ENCODE peak calls at places on chromosomes 1 and 21, in ten cellular contexts. C, I, S, B, J, K, W, L, R and E are unnamed samples.

GRCh38 chr1:6657138-6657537 is 32.5 kb downstream of the THAP3 start:
- DNase-seq in W (no peak), S (no peak), C (no peak), I (no peak), J (no peak), R (no peak), L (no peak), B (no peak), K (no peak), E (no peak)

GRCh38 chr1:185559151-185559550 is 175.0 kb upstream of the HMCN1 start:
- DNase-seq in L (no peak), R (no peak), I (no peak), W (no peak), K (no peak), S (no peak), C (no peak), J (no peak), B (no peak), E (no peak)

GRCh38 chr1:112346802-112347350 is 49.1 kb upstream of the CTTNBP2NL start:
- DNase-seq in W (no peak), B (no peak), J (no peak), K (no peak), L (no peak), R (no peak), I (no peak), S (no peak), C (no peak), E (peak)

GRCh38 chr1:106266786-106267185 is 789.7 kb upstream of the PRMT6 start:
- DNase-seq in I (no peak), R (no peak), K (no peak), S (no peak), W (no peak), C (no peak), J (no peak), B (no peak), L (no peak), E (no peak)

GRCh38 chr21:37373539-37373938 is 7.0 kb downstream of the DYRK1A start:
- DNase-seq in K (no peak), C (no peak), R (no peak), L (no peak), W (no peak), B (no peak), J (peak), I (peak), S (no peak), E (no peak)

GRCh38 chr1:81550753-81551152 is 250.0 kb upstream of the ADGRL2 start:
- DNase-seq in I (no peak), K (peak), C (no peak), S (peak), J (no peak), B (no peak), L (no peak), W (no peak), R (no peak), E (no peak)

GRCh38 chr1:55524013-55524412 is 308.8 kb upstream of the USP24 start:
- DNase-seq in C (no peak), L (no peak), R (no peak), W (no peak), B (no peak), S (no peak), I (no peak), J (no peak), K (no peak), E (no peak)

GRCh38 chr1:152640351-152640750 is 17.4 kb upstream of the LCE3A start:
- DNase-seq in L (no peak), I (no peak), C (no peak), K (no peak), B (no peak), S (no peak), W (no peak), J (no peak), R (no peak), E (no peak)

GRCh38 chr1:214660900-214661299 is 57.9 kb downstream of the CENPF start:
- DNase-seq in I (no peak), B (no peak), W (peak), L (no peak), C (no peak), S (no peak), K (no peak), R (peak), J (peak), E (no peak)

GRCh38 chr1:101238041-101238515 is 1.3 kb downstream of the S1PR1 start:
- DNase-seq in K (no peak), C (no peak), I (no peak), R (no peak), L (no peak), J (no peak), S (no peak), W (peak), B (no peak), E (peak)

GRCh38 chr1:169106921-169107672 is 607 bp downstream of the ATP1B1 start:
- DNase-seq in C (no peak), I (peak), W (peak), R (no peak), J (peak), L (no peak), B (no peak), K (no peak), S (peak), E (peak)

GRCh38 chr1:20185834-20186782 is at the start of the genes PLA2G2C and UBXN10:
- DNase-seq in C (no peak), W (peak), J (no peak), K (no peak), I (peak), R (peak), L (no peak), B (no peak), S (peak), E (peak)

GRCh38 chr21:36422279-36423098 is 37.3 kb downstream of the CHAF1B start:
- DNase-seq in W (peak), B (peak), J (peak), C (no peak), L (no peak), R (no peak), K (peak), I (peak), S (peak), E (no peak)

GRCh38 chr21:28602581-28602980 is 390.1 kb downstream of the LTN1 start:
- DNase-seq in J (no peak), I (peak), L (no peak), B (no peak), C (no peak), R (no peak), S (no peak), K (no peak), W (no peak), E (no peak)

GRCh38 chr1:71572038-71572437 is 491.2 kb upstream of the ZRANB2 start:
- DNase-seq in C (no peak), I (peak), K (no peak), R (no peak), B (no peak), J (no peak), W (no peak), L (peak), S (no peak), E (no peak)

GRCh38 chr1:85822696-85823095 is 114.5 kb upstream of the ZNHIT6 start:
- DNase-seq in I (peak), R (no peak), L (no peak), C (no peak), J (peak), S (no peak), W (no peak), B (no peak), K (no peak), E (no peak)

GRCh38 chr1:232218955-232219865 is 410.7 kb downstream of the SIPA1L2 start:
- DNase-seq in J (no peak), K (no peak), I (no peak), S (no peak), R (no peak), C (peak), B (no peak), L (no peak), W (no peak), E (no peak)

GRCh38 chr1:20371411-20371810 is 80.7 kb downstream of the VWA5B1 start:
- DNase-seq in B (no peak), S (peak), R (peak), W (peak), K (no peak), C (no peak), L (no peak), J (peak), I (peak), E (peak)

GRCh38 chr1:3889952-3890351 is 10.1 kb downstream of the C1orf174 start:
- DNase-seq in L (no peak), R (no peak), K (no peak), J (no peak), W (no peak), S (no peak), C (no peak), B (no peak), I (no peak), E (peak)

GRCh38 chr1:165069829-165070228 is 286.7 kb downstream of the LMX1A start:
- DNase-seq in J (no peak), I (no peak), B (no peak), K (peak), W (no peak), S (no peak), C (no peak), L (no peak), R (no peak), E (no peak)

GRCh38 chr1:79847715-79848114 is 841.2 kb upstream of the ADGRL4 start:
- DNase-seq in L (no peak), K (peak), I (no peak), R (no peak), C (no peak), B (no peak), S (no peak), W (peak), J (no peak), E (no peak)

GRCh38 chr1:97271906-97272788 is 550.6 kb downstream of the PTBP2 start:
- DNase-seq in C (no peak), J (peak), L (no peak), W (no peak), K (no peak), B (no peak), I (no peak), R (no peak), S (no peak), E (no peak)

GRCh38 chr1:11858968-11859871 is 475 bp upstream of the NPPB start:
- DNase-seq in W (peak), J (peak), K (no peak), R (no peak), B (no peak), S (peak), L (no peak), I (peak), C (no peak), E (peak)